ENCODE peak calls at places on chromosome 2, in seven cellular contexts. E is iris pigment epithelial cell; S is activated naive CD4-positive, alpha-beta T cell; N is nephron progenitor cell; Q is heart right ventricle; Z is GM10248; Y is GM13977. W is an unnamed sample.

GRCh38 chr2:3291113-3291512 is 86.5 kb downstream of the EIPR1 start:
- DNase-seq in E (no peak), S (no peak), N (no peak), Q (no peak), Z (no peak), Y (no peak), W (no peak)

GRCh38 chr2:26493631-26494030 is 15.7 kb upstream of the OTOF start:
- DNase-seq in E (no peak), S (no peak), N (no peak), Q (no peak), Z (no peak), Y (no peak), W (no peak)

GRCh38 chr2:171741189-171741588 is 53.9 kb downstream of the DYNC1I2 start:
- DNase-seq in E (peak; percentile 71), S (no peak), N (no peak), Q (no peak), Z (no peak), Y (no peak), W (no peak)

GRCh38 chr2:131022731-131023130 is 70.5 kb downstream of the FAM168B start:
- DNase-seq in E (peak; percentile 56), S (no peak), N (no peak), Q (no peak), Z (no peak), Y (no peak), W (no peak)

GRCh38 chr2:73253901-73254300 is 19.8 kb downstream of the CCT7 start:
- DNase-seq in E (no peak), S (no peak), N (no peak), Q (no peak), Z (no peak), Y (no peak), W (no peak)

GRCh38 chr2:240530181-240530580 is 27.6 kb downstream of the ANKMY1 start:
- DNase-seq in E (no peak), S (no peak), N (no peak), Q (no peak), Z (no peak), Y (no peak), W (no peak)

GRCh38 chr2:10086950-10087349 is 6.7 kb upstream of the CYS1 start:
- DNase-seq in E (no peak), S (no peak), N (no peak), Q (no peak), Z (no peak), Y (no peak), W (no peak)

GRCh38 chr2:36423619-36424120 is 68.1 kb downstream of the CRIM1 start:
- DNase-seq in E (no peak), S (no peak), N (no peak), Q (no peak), Z (no peak), Y (no peak), W (no peak)

GRCh38 chr2:238634701-238635402 is 208.1 kb downstream of the ASB1 start:
- DNase-seq in E (no peak), S (no peak), N (no peak), Q (no peak), Z (no peak), Y (no peak), W (no peak)

GRCh38 chr2:144596074-144596871 is 76.4 kb upstream of the ZEB2 start:
- DNase-seq in E (peak; percentile 71), S (no peak), N (no peak), Q (no peak), Z (peak; percentile 19), Y (no peak), W (no peak)

W was measured in GM12891.